ENCODE peak calls at places on chromosomes 12 and 14, in eight cellular contexts. One of them, this sample, is unnamed.

GRCh38 chr12:57741413-57741789 is 2.9 kb upstream of the AGAP2 start:
- DNase-seq in lower leg skin: no peak
- DNase-seq in nephron progenitor cell: no peak
- DNase-seq in colonic mucosa: no peak
- DNase-seq in AG04450: no peak
- DNase-seq in WTC11: no peak
- DNase-seq in glutamatergic neuron: no peak
- DNase-seq in fibroblast of lung: no peak
- DNase-seq in this sample: no peak

GRCh38 chr14:25464078-25464477 is 414.1 kb upstream of the STXBP6 start:
- DNase-seq in lower leg skin: no peak
- DNase-seq in nephron progenitor cell: no peak
- DNase-seq in colonic mucosa: no peak
- DNase-seq in AG04450: no peak
- DNase-seq in WTC11: no peak
- DNase-seq in glutamatergic neuron: no peak
- DNase-seq in fibroblast of lung: no peak
- DNase-seq in this sample: no peak

GRCh38 chr12:11697670-11698387 is 48.4 kb downstream of the ETV6 start:
- DNase-seq in lower leg skin: no peak
- DNase-seq in nephron progenitor cell: no peak
- DNase-seq in colonic mucosa: no peak
- DNase-seq in AG04450: no peak
- DNase-seq in WTC11: no peak
- DNase-seq in glutamatergic neuron: no peak
- DNase-seq in fibroblast of lung: peak; percentile 37
- DNase-seq in this sample: no peak

GRCh38 chr14:33676135-33676566 is 274.7 kb downstream of the EGLN3 start:
- DNase-seq in lower leg skin: peak; percentile 19
- DNase-seq in nephron progenitor cell: peak; percentile 61
- DNase-seq in colonic mucosa: peak; percentile 21
- DNase-seq in AG04450: no peak
- DNase-seq in WTC11: peak; percentile 77
- DNase-seq in glutamatergic neuron: peak; percentile 78
- DNase-seq in fibroblast of lung: peak; percentile 54
- DNase-seq in this sample: no peak

GRCh38 chr14:77007339-77007974 is 21.1 kb downstream of the IRF2BPL start:
- DNase-seq in lower leg skin: peak; percentile 64
- DNase-seq in nephron progenitor cell: no peak
- DNase-seq in colonic mucosa: peak; percentile 79
- DNase-seq in AG04450: no peak
- DNase-seq in WTC11: no peak
- DNase-seq in glutamatergic neuron: no peak
- DNase-seq in fibroblast of lung: no peak
- DNase-seq in this sample: no peak

GRCh38 chr14:36363704-36364103 is 43.3 kb upstream of the MBIP start:
- DNase-seq in lower leg skin: no peak
- DNase-seq in nephron progenitor cell: no peak
- DNase-seq in colonic mucosa: no peak
- DNase-seq in AG04450: no peak
- DNase-seq in WTC11: no peak
- DNase-seq in glutamatergic neuron: no peak
- DNase-seq in fibroblast of lung: no peak
- DNase-seq in this sample: no peak

GRCh38 chr14:24113379-24113800 is 1.2 kb upstream of the DCAF11 start:
- DNase-seq in lower leg skin: no peak
- DNase-seq in nephron progenitor cell: no peak
- DNase-seq in colonic mucosa: no peak
- DNase-seq in AG04450: no peak
- DNase-seq in WTC11: no peak
- DNase-seq in glutamatergic neuron: no peak
- DNase-seq in fibroblast of lung: no peak
- DNase-seq in this sample: no peak

GRCh38 chr14:35807131-35807961 is 1.7 kb downstream of the RALGAPA1 start:
- DNase-seq in lower leg skin: no peak
- DNase-seq in nephron progenitor cell: no peak
- DNase-seq in colonic mucosa: no peak
- DNase-seq in AG04450: no peak
- DNase-seq in WTC11: no peak
- DNase-seq in glutamatergic neuron: no peak
- DNase-seq in fibroblast of lung: no peak
- DNase-seq in this sample: no peak

GRCh38 chr12:49942921-49943662 is 7.4 kb upstream of the AQP2 start:
- DNase-seq in lower leg skin: no peak
- DNase-seq in nephron progenitor cell: no peak
- DNase-seq in colonic mucosa: peak; percentile 76
- DNase-seq in AG04450: no peak
- DNase-seq in WTC11: no peak
- DNase-seq in glutamatergic neuron: no peak
- DNase-seq in fibroblast of lung: no peak
- DNase-seq in this sample: no peak

GRCh38 chr14:59511916-59512530 is 27.7 kb downstream of the JKAMP start:
- DNase-seq in lower leg skin: no peak
- DNase-seq in nephron progenitor cell: peak; percentile 44
- DNase-seq in colonic mucosa: no peak
- DNase-seq in AG04450: no peak
- DNase-seq in WTC11: peak; percentile 67
- DNase-seq in glutamatergic neuron: peak; percentile 64
- DNase-seq in fibroblast of lung: no peak
- DNase-seq in this sample: no peak

GRCh38 chr12:89353188-89353822 is 1.0 kb upstream of the DUSP6 start:
- DNase-seq in lower leg skin: peak; percentile 42
- DNase-seq in nephron progenitor cell: peak; percentile 82
- DNase-seq in colonic mucosa: peak; percentile 78
- DNase-seq in AG04450: no peak
- DNase-seq in WTC11: peak; percentile 82
- DNase-seq in glutamatergic neuron: peak; percentile 91
- DNase-seq in fibroblast of lung: peak; percentile 64
- DNase-seq in this sample: peak; percentile 81

GRCh38 chr12:131220007-131220685 is 266.4 kb downstream of the ADGRD1 start:
- DNase-seq in lower leg skin: no peak
- DNase-seq in nephron progenitor cell: no peak
- DNase-seq in colonic mucosa: no peak
- DNase-seq in AG04450: no peak
- DNase-seq in WTC11: no peak
- DNase-seq in glutamatergic neuron: no peak
- DNase-seq in fibroblast of lung: no peak
- DNase-seq in this sample: no peak

GRCh38 chr14:59398841-59399240 is 66.3 kb downstream of the GPR135 start:
- DNase-seq in lower leg skin: no peak
- DNase-seq in nephron progenitor cell: no peak
- DNase-seq in colonic mucosa: no peak
- DNase-seq in AG04450: no peak
- DNase-seq in WTC11: no peak
- DNase-seq in glutamatergic neuron: no peak
- DNase-seq in fibroblast of lung: no peak
- DNase-seq in this sample: no peak

GRCh38 chr12:116236148-116236731 is 41.3 kb downstream of the MED13L start:
- DNase-seq in lower leg skin: peak; percentile 34
- DNase-seq in nephron progenitor cell: peak; percentile 16
- DNase-seq in colonic mucosa: peak; percentile 42
- DNase-seq in AG04450: no peak
- DNase-seq in WTC11: peak; percentile 25
- DNase-seq in glutamatergic neuron: peak; percentile 35
- DNase-seq in fibroblast of lung: peak; percentile 77
- DNase-seq in this sample: no peak

GRCh38 chr14:54220122-54220691 is 176.6 kb upstream of the CDKN3 start:
- DNase-seq in lower leg skin: no peak
- DNase-seq in nephron progenitor cell: peak; percentile 68
- DNase-seq in colonic mucosa: no peak
- DNase-seq in AG04450: no peak
- DNase-seq in WTC11: peak; percentile 42
- DNase-seq in glutamatergic neuron: peak; percentile 54
- DNase-seq in fibroblast of lung: peak; percentile 22
- DNase-seq in this sample: no peak

GRCh38 chr14:95245334-95245733 is 74.4 kb downstream of the CLMN start:
- DNase-seq in lower leg skin: no peak
- DNase-seq in nephron progenitor cell: no peak
- DNase-seq in colonic mucosa: no peak
- DNase-seq in AG04450: no peak
- DNase-seq in WTC11: no peak
- DNase-seq in glutamatergic neuron: no peak
- DNase-seq in fibroblast of lung: no peak
- DNase-seq in this sample: no peak

GRCh38 chr14:100406505-100407131 is 83.5 kb downstream of the SLC25A47 start:
- DNase-seq in lower leg skin: peak; percentile 31
- DNase-seq in nephron progenitor cell: no peak
- DNase-seq in colonic mucosa: peak; percentile 84
- DNase-seq in AG04450: no peak
- DNase-seq in WTC11: no peak
- DNase-seq in glutamatergic neuron: no peak
- DNase-seq in fibroblast of lung: peak; percentile 58
- DNase-seq in this sample: no peak

GRCh38 chr12:553216-554000 is 93.7 kb downstream of the B4GALNT3 start:
- DNase-seq in lower leg skin: no peak
- DNase-seq in nephron progenitor cell: no peak
- DNase-seq in colonic mucosa: no peak
- DNase-seq in AG04450: no peak
- DNase-seq in WTC11: no peak
- DNase-seq in glutamatergic neuron: no peak
- DNase-seq in fibroblast of lung: no peak
- DNase-seq in this sample: no peak

DNA sequence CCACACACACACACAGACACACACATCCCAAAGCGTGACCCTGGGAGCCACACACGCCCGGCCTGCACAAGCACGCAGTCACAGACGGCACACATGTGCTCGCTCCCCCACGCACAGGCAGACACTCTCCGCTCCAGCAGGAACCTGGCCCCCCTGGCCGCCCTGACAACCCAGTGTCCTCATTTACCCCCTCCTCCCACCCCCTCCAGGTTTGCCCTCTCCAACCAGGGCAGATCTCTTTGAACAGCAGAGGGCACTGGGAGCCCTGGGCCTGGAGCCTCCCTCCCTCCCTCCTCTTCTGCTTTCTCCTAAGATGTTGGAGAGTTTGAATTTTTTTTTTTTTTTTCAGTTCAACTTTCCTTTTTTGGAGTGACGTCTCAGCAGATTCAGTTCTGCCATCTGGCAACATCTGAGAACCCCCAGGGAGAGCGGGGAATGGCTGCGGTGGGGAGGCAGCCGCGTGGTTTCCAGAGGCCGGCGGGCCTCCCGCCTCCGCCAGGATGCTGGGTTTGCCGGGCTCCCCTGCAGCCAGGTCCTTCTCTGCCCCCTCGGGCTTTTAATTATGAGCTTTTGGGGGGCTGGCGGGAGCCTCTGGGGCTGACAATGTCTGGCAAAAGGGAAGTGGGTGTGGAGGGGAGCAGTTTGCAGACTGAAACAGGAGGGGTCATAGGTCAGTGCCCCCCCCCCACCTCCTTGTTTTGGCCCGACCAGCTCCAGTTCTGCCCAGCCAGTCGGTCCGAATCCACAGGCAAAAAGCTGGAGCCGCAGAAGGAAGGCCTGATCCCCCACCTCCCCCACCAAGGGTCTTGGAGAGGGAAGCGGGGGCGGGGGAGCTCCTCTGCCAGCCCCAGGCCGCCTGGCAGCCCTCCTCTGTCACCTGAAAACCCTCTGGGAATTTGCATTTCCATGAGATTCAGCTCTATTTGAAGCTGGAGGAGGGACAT is 1.3 kb upstream of the NCOR2 start:
- DNase-seq in lower leg skin: peak; percentile 69
- DNase-seq in nephron progenitor cell: peak; percentile 52
- DNase-seq in colonic mucosa: peak; percentile 67
- DNase-seq in AG04450: peak; percentile 86
- DNase-seq in WTC11: peak; percentile 44
- DNase-seq in glutamatergic neuron: peak; percentile 79
- DNase-seq in fibroblast of lung: peak; percentile 96
- DNase-seq in this sample: no peak
- TF ChIP-seq CTCF in lower leg skin: no peak
- TF ChIP-seq CTCF in nephron progenitor cell: no peak
- TF ChIP-seq CTCF in colonic mucosa: peak; percentile 15
- TF ChIP-seq CTCF in AG04450: peak; percentile 59
- TF ChIP-seq CTCF in WTC11: no peak
- TF ChIP-seq CTCF in glutamatergic neuron: no peak
- TF ChIP-seq CTCF in fibroblast of lung: peak; percentile 67
- TF ChIP-seq CTCF in this sample: no peak

DNA sequence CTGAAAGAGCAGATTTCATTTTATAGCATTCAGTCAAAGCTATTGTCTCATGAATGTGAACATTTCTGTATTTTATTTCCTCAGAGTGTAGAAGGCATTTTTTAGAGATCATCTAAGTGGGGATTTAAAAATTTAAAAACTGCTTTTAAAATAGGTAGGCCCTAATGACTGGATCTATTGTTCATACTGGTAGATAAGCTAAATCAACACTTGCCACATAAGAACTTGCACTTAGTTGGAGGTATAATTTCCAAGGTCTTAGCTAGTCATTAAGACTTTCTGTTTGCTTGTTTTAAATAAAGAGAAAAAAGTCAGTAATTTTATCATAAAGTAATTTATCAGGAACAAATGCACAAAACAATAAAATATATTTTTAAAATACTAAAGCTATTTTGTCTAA is 75.2 kb upstream of the LMO3 start:
- DNase-seq in lower leg skin: no peak
- DNase-seq in nephron progenitor cell: no peak
- DNase-seq in colonic mucosa: no peak
- DNase-seq in AG04450: no peak
- DNase-seq in WTC11: no peak
- DNase-seq in glutamatergic neuron: no peak
- DNase-seq in fibroblast of lung: no peak
- DNase-seq in this sample: no peak
- TF ChIP-seq CTCF in lower leg skin: no peak
- TF ChIP-seq CTCF in nephron progenitor cell: no peak
- TF ChIP-seq CTCF in colonic mucosa: no peak
- TF ChIP-seq CTCF in AG04450: no peak
- TF ChIP-seq CTCF in WTC11: no peak
- TF ChIP-seq CTCF in glutamatergic neuron: no peak
- TF ChIP-seq CTCF in fibroblast of lung: no peak
- TF ChIP-seq CTCF in this sample: no peak

GRCh38 chr12:65881965-65882413 is 57.7 kb downstream of the HMGA2 start:
- DNase-seq in lower leg skin: peak; percentile 89
- DNase-seq in nephron progenitor cell: no peak
- DNase-seq in colonic mucosa: peak; percentile 39
- DNase-seq in AG04450: no peak
- DNase-seq in WTC11: peak; percentile 25
- DNase-seq in glutamatergic neuron: no peak
- DNase-seq in fibroblast of lung: peak; percentile 90
- DNase-seq in this sample: no peak
- TF ChIP-seq CTCF in lower leg skin: no peak
- TF ChIP-seq CTCF in nephron progenitor cell: no peak
- TF ChIP-seq CTCF in colonic mucosa: no peak
- TF ChIP-seq CTCF in AG04450: peak; percentile 36
- TF ChIP-seq CTCF in WTC11: no peak
- TF ChIP-seq CTCF in glutamatergic neuron: no peak
- TF ChIP-seq CTCF in fibroblast of lung: peak; percentile 40
- TF ChIP-seq CTCF in this sample: no peak

DNA sequence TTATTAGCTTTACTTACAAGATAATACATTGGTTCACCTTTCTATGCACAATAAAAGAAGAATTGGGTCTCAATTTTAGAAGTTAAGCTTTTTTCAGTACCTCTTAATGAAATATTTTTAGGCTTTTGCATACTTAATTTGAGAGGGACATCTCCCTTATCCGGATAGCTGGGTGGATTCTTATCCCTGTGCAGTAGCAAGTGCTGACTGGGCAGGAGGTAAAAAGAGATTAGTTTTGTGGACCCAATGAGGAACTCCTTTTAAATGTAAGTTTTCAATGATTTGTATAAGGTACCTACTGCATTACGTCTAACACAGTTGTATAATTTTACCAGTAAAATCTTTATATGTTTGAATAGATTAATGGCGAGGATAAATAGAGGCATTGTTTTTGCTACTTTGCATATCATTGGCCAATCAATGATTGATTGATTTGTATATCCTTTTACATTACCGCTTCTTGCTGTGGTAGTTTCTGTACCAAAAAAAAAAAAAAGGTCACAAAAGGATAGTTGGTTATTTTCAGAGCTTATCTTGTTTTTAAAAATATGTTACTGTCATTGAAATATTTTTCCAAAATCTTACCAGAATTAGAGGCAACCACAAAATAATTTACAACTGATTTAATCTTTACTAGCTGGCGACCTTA is 2.2 kb downstream of the CPSF6 start:
- DNase-seq in lower leg skin: no peak
- DNase-seq in nephron progenitor cell: no peak
- DNase-seq in colonic mucosa: no peak
- DNase-seq in AG04450: no peak
- DNase-seq in WTC11: no peak
- DNase-seq in glutamatergic neuron: no peak
- DNase-seq in fibroblast of lung: peak; percentile 18
- DNase-seq in this sample: no peak
- TF ChIP-seq CTCF in lower leg skin: no peak
- TF ChIP-seq CTCF in nephron progenitor cell: no peak
- TF ChIP-seq CTCF in colonic mucosa: no peak
- TF ChIP-seq CTCF in AG04450: no peak
- TF ChIP-seq CTCF in WTC11: no peak
- TF ChIP-seq CTCF in glutamatergic neuron: no peak
- TF ChIP-seq CTCF in fibroblast of lung: no peak
- TF ChIP-seq CTCF in this sample: no peak

This sample was measured in mesothelial cell of epicardium.